ENCODE peak calls at places on chromosome 5, in ten cellular contexts. One of them, this sample, is unnamed.

GRCh38 chr5:149685494-149685893 is 44.6 kb upstream of the PPARGC1B start:
- DNase-seq in NCI-H345: no peak
- DNase-seq in posterior vena cava: no peak
- DNase-seq in EL: no peak
- DNase-seq in effector memory CD8-positive, alpha-beta T cell: no peak
- DNase-seq in germinal center: no peak
- DNase-seq in effector CD8-positive, alpha-beta T cell: no peak
- DNase-seq in LoVo: no peak
- DNase-seq in stimulated activated naive CD8-positive, alpha-beta T cell treated with anti-CD3 and anti-CD28 coated beads, Interleukin-15, Interleukin-2, amounts not matched to agents 100 U/mL and 50 U/mL, for 24 hours: no peak
- DNase-seq in H54: no peak
- DNase-seq in this sample: no peak

GRCh38 chr5:173326501-173326960 is 1.7 kb downstream of the STC2 start:
- DNase-seq in NCI-H345: no peak
- DNase-seq in posterior vena cava: no peak
- DNase-seq in EL: peak; percentile 95
- DNase-seq in effector memory CD8-positive, alpha-beta T cell: no peak
- DNase-seq in germinal center: no peak
- DNase-seq in effector CD8-positive, alpha-beta T cell: no peak
- DNase-seq in LoVo: peak; percentile 24
- DNase-seq in stimulated activated naive CD8-positive, alpha-beta T cell treated with anti-CD3 and anti-CD28 coated beads, Interleukin-15, Interleukin-2, amounts not matched to agents 100 U/mL and 50 U/mL, for 24 hours: no peak
- DNase-seq in H54: peak; percentile 95
- DNase-seq in this sample: peak; percentile 91

GRCh38 chr5:83494666-83495065 is 23.1 kb downstream of the VCAN start:
- DNase-seq in NCI-H345: no peak
- DNase-seq in posterior vena cava: no peak
- DNase-seq in EL: no peak
- DNase-seq in effector memory CD8-positive, alpha-beta T cell: no peak
- DNase-seq in germinal center: no peak
- DNase-seq in effector CD8-positive, alpha-beta T cell: no peak
- DNase-seq in LoVo: no peak
- DNase-seq in stimulated activated naive CD8-positive, alpha-beta T cell treated with anti-CD3 and anti-CD28 coated beads, Interleukin-15, Interleukin-2, amounts not matched to agents 100 U/mL and 50 U/mL, for 24 hours: no peak
- DNase-seq in H54: no peak
- DNase-seq in this sample: no peak

GRCh38 chr5:139725073-139725830 is 70.4 kb upstream of the PSD2 start:
- DNase-seq in NCI-H345: no peak
- DNase-seq in posterior vena cava: peak; percentile 94
- DNase-seq in EL: peak; percentile 95
- DNase-seq in effector memory CD8-positive, alpha-beta T cell: no peak
- DNase-seq in germinal center: no peak
- DNase-seq in effector CD8-positive, alpha-beta T cell: no peak
- DNase-seq in LoVo: no peak
- DNase-seq in stimulated activated naive CD8-positive, alpha-beta T cell treated with anti-CD3 and anti-CD28 coated beads, Interleukin-15, Interleukin-2, amounts not matched to agents 100 U/mL and 50 U/mL, for 24 hours: no peak
- DNase-seq in H54: peak; percentile 99
- DNase-seq in this sample: peak; percentile 99

GRCh38 chr5:78005021-78005785 is 229.1 kb upstream of the TBCA start:
- DNase-seq in NCI-H345: peak; percentile 47
- DNase-seq in posterior vena cava: no peak
- DNase-seq in EL: peak; percentile 66
- DNase-seq in effector memory CD8-positive, alpha-beta T cell: no peak
- DNase-seq in germinal center: no peak
- DNase-seq in effector CD8-positive, alpha-beta T cell: no peak
- DNase-seq in LoVo: no peak
- DNase-seq in stimulated activated naive CD8-positive, alpha-beta T cell treated with anti-CD3 and anti-CD28 coated beads, Interleukin-15, Interleukin-2, amounts not matched to agents 100 U/mL and 50 U/mL, for 24 hours: no peak
- DNase-seq in H54: no peak
- DNase-seq in this sample: no peak

GRCh38 chr5:131324311-131324710 is 60.5 kb downstream of the CDC42SE2 start:
- DNase-seq in NCI-H345: no peak
- DNase-seq in posterior vena cava: no peak
- DNase-seq in EL: no peak
- DNase-seq in effector memory CD8-positive, alpha-beta T cell: no peak
- DNase-seq in germinal center: no peak
- DNase-seq in effector CD8-positive, alpha-beta T cell: no peak
- DNase-seq in LoVo: no peak
- DNase-seq in stimulated activated naive CD8-positive, alpha-beta T cell treated with anti-CD3 and anti-CD28 coated beads, Interleukin-15, Interleukin-2, amounts not matched to agents 100 U/mL and 50 U/mL, for 24 hours: no peak
- DNase-seq in H54: no peak
- DNase-seq in this sample: peak; percentile 34

GRCh38 chr5:133360693-133361479 is 251.5 kb downstream of the FSTL4 start:
- DNase-seq in NCI-H345: no peak
- DNase-seq in posterior vena cava: no peak
- DNase-seq in EL: no peak
- DNase-seq in effector memory CD8-positive, alpha-beta T cell: no peak
- DNase-seq in germinal center: no peak
- DNase-seq in effector CD8-positive, alpha-beta T cell: no peak
- DNase-seq in LoVo: no peak
- DNase-seq in stimulated activated naive CD8-positive, alpha-beta T cell treated with anti-CD3 and anti-CD28 coated beads, Interleukin-15, Interleukin-2, amounts not matched to agents 100 U/mL and 50 U/mL, for 24 hours: no peak
- DNase-seq in H54: no peak
- DNase-seq in this sample: no peak

GRCh38 chr5:127909078-127909477 is 174.5 kb upstream of the SLC12A2 start:
- DNase-seq in NCI-H345: no peak
- DNase-seq in posterior vena cava: no peak
- DNase-seq in EL: peak; percentile 49
- DNase-seq in effector memory CD8-positive, alpha-beta T cell: no peak
- DNase-seq in germinal center: peak; percentile 19
- DNase-seq in effector CD8-positive, alpha-beta T cell: no peak
- DNase-seq in LoVo: peak; percentile 60
- DNase-seq in stimulated activated naive CD8-positive, alpha-beta T cell treated with anti-CD3 and anti-CD28 coated beads, Interleukin-15, Interleukin-2, amounts not matched to agents 100 U/mL and 50 U/mL, for 24 hours: peak; percentile 5
- DNase-seq in H54: peak; percentile 12
- DNase-seq in this sample: no peak

GRCh38 chr5:57231607-57232006 is 57.7 kb downstream of the GPBP1 start:
- DNase-seq in NCI-H345: no peak
- DNase-seq in posterior vena cava: no peak
- DNase-seq in EL: no peak
- DNase-seq in effector memory CD8-positive, alpha-beta T cell: no peak
- DNase-seq in germinal center: no peak
- DNase-seq in effector CD8-positive, alpha-beta T cell: no peak
- DNase-seq in LoVo: no peak
- DNase-seq in stimulated activated naive CD8-positive, alpha-beta T cell treated with anti-CD3 and anti-CD28 coated beads, Interleukin-15, Interleukin-2, amounts not matched to agents 100 U/mL and 50 U/mL, for 24 hours: no peak
- DNase-seq in H54: no peak
- DNase-seq in this sample: no peak

GRCh38 chr5:133393776-133394476 is 218.4 kb downstream of the FSTL4 start:
- DNase-seq in NCI-H345: no peak
- DNase-seq in posterior vena cava: no peak
- DNase-seq in EL: no peak
- DNase-seq in effector memory CD8-positive, alpha-beta T cell: no peak
- DNase-seq in germinal center: no peak
- DNase-seq in effector CD8-positive, alpha-beta T cell: no peak
- DNase-seq in LoVo: no peak
- DNase-seq in stimulated activated naive CD8-positive, alpha-beta T cell treated with anti-CD3 and anti-CD28 coated beads, Interleukin-15, Interleukin-2, amounts not matched to agents 100 U/mL and 50 U/mL, for 24 hours: no peak
- DNase-seq in H54: no peak
- DNase-seq in this sample: no peak

GRCh38 chr5:131386779-131387178 is 122.9 kb downstream of the CDC42SE2 start:
- DNase-seq in NCI-H345: no peak
- DNase-seq in posterior vena cava: no peak
- DNase-seq in EL: no peak
- DNase-seq in effector memory CD8-positive, alpha-beta T cell: no peak
- DNase-seq in germinal center: no peak
- DNase-seq in effector CD8-positive, alpha-beta T cell: no peak
- DNase-seq in LoVo: no peak
- DNase-seq in stimulated activated naive CD8-positive, alpha-beta T cell treated with anti-CD3 and anti-CD28 coated beads, Interleukin-15, Interleukin-2, amounts not matched to agents 100 U/mL and 50 U/mL, for 24 hours: no peak
- DNase-seq in H54: no peak
- DNase-seq in this sample: no peak

GRCh38 chr5:92761585-92761984 is 819.4 kb downstream of the NR2F1-AS1 start:
- DNase-seq in NCI-H345: no peak
- DNase-seq in posterior vena cava: no peak
- DNase-seq in EL: no peak
- DNase-seq in effector memory CD8-positive, alpha-beta T cell: no peak
- DNase-seq in germinal center: no peak
- DNase-seq in effector CD8-positive, alpha-beta T cell: no peak
- DNase-seq in LoVo: no peak
- DNase-seq in stimulated activated naive CD8-positive, alpha-beta T cell treated with anti-CD3 and anti-CD28 coated beads, Interleukin-15, Interleukin-2, amounts not matched to agents 100 U/mL and 50 U/mL, for 24 hours: no peak
- DNase-seq in H54: no peak
- DNase-seq in this sample: no peak

GRCh38 chr5:1731091-1731639 is 68.5 kb downstream of the MRPL36 start:
- DNase-seq in NCI-H345: no peak
- DNase-seq in posterior vena cava: peak; percentile 31
- DNase-seq in EL: no peak
- DNase-seq in effector memory CD8-positive, alpha-beta T cell: no peak
- DNase-seq in germinal center: no peak
- DNase-seq in effector CD8-positive, alpha-beta T cell: no peak
- DNase-seq in LoVo: no peak
- DNase-seq in stimulated activated naive CD8-positive, alpha-beta T cell treated with anti-CD3 and anti-CD28 coated beads, Interleukin-15, Interleukin-2, amounts not matched to agents 100 U/mL and 50 U/mL, for 24 hours: no peak
- DNase-seq in H54: no peak
- DNase-seq in this sample: no peak

GRCh38 chr5:176425138-176425537 is 8.8 kb upstream of the CLTB start:
- DNase-seq in NCI-H345: no peak
- DNase-seq in posterior vena cava: no peak
- DNase-seq in EL: no peak
- DNase-seq in effector memory CD8-positive, alpha-beta T cell: no peak
- DNase-seq in germinal center: no peak
- DNase-seq in effector CD8-positive, alpha-beta T cell: no peak
- DNase-seq in LoVo: peak; percentile 51
- DNase-seq in stimulated activated naive CD8-positive, alpha-beta T cell treated with anti-CD3 and anti-CD28 coated beads, Interleukin-15, Interleukin-2, amounts not matched to agents 100 U/mL and 50 U/mL, for 24 hours: no peak
- DNase-seq in H54: no peak
- DNase-seq in this sample: no peak

GRCh38 chr5:168647083-168647482 is 67.9 kb upstream of the PANK3 start:
- DNase-seq in NCI-H345: no peak
- DNase-seq in posterior vena cava: no peak
- DNase-seq in EL: peak; percentile 39
- DNase-seq in effector memory CD8-positive, alpha-beta T cell: no peak
- DNase-seq in germinal center: no peak
- DNase-seq in effector CD8-positive, alpha-beta T cell: no peak
- DNase-seq in LoVo: peak; percentile 52
- DNase-seq in stimulated activated naive CD8-positive, alpha-beta T cell treated with anti-CD3 and anti-CD28 coated beads, Interleukin-15, Interleukin-2, amounts not matched to agents 100 U/mL and 50 U/mL, for 24 hours: no peak
- DNase-seq in H54: no peak
- DNase-seq in this sample: no peak

GRCh38 chr5:176360894-176361436 is 599 bp downstream of the KIAA1191 start:
- DNase-seq in NCI-H345: no peak
- DNase-seq in posterior vena cava: no peak
- DNase-seq in EL: peak; percentile 16
- DNase-seq in effector memory CD8-positive, alpha-beta T cell: peak; percentile 3
- DNase-seq in germinal center: no peak
- DNase-seq in effector CD8-positive, alpha-beta T cell: no peak
- DNase-seq in LoVo: no peak
- DNase-seq in stimulated activated naive CD8-positive, alpha-beta T cell treated with anti-CD3 and anti-CD28 coated beads, Interleukin-15, Interleukin-2, amounts not matched to agents 100 U/mL and 50 U/mL, for 24 hours: peak; percentile 21
- DNase-seq in H54: no peak
- DNase-seq in this sample: no peak

GRCh38 chr5:66002415-66002814 is 76.0 kb downstream of the ERBIN start:
- DNase-seq in NCI-H345: no peak
- DNase-seq in posterior vena cava: no peak
- DNase-seq in EL: no peak
- DNase-seq in effector memory CD8-positive, alpha-beta T cell: no peak
- DNase-seq in germinal center: no peak
- DNase-seq in effector CD8-positive, alpha-beta T cell: no peak
- DNase-seq in LoVo: no peak
- DNase-seq in stimulated activated naive CD8-positive, alpha-beta T cell treated with anti-CD3 and anti-CD28 coated beads, Interleukin-15, Interleukin-2, amounts not matched to agents 100 U/mL and 50 U/mL, for 24 hours: no peak
- DNase-seq in H54: no peak
- DNase-seq in this sample: no peak

GRCh38 chr5:148659641-148660345 is 5.5 kb upstream of the HTR4 start:
- DNase-seq in NCI-H345: no peak
- DNase-seq in posterior vena cava: no peak
- DNase-seq in EL: no peak
- DNase-seq in effector memory CD8-positive, alpha-beta T cell: no peak
- DNase-seq in germinal center: no peak
- DNase-seq in effector CD8-positive, alpha-beta T cell: no peak
- DNase-seq in LoVo: no peak
- DNase-seq in stimulated activated naive CD8-positive, alpha-beta T cell treated with anti-CD3 and anti-CD28 coated beads, Interleukin-15, Interleukin-2, amounts not matched to agents 100 U/mL and 50 U/mL, for 24 hours: no peak
- DNase-seq in H54: no peak
- DNase-seq in this sample: peak; percentile 3

GRCh38 chr5:160188151-160188967 is 40.9 kb upstream of the FABP6 start:
- DNase-seq in NCI-H345: no peak
- DNase-seq in posterior vena cava: peak; percentile 83
- DNase-seq in EL: peak; percentile 73
- DNase-seq in effector memory CD8-positive, alpha-beta T cell: no peak
- DNase-seq in germinal center: no peak
- DNase-seq in effector CD8-positive, alpha-beta T cell: no peak
- DNase-seq in LoVo: peak; percentile 64
- DNase-seq in stimulated activated naive CD8-positive, alpha-beta T cell treated with anti-CD3 and anti-CD28 coated beads, Interleukin-15, Interleukin-2, amounts not matched to agents 100 U/mL and 50 U/mL, for 24 hours: no peak
- DNase-seq in H54: no peak
- DNase-seq in this sample: peak; percentile 52

This sample was measured in myocyte.